ENCODE peak calls at places on chromosome 12, in nine cellular contexts. G is fibroblast of lung, D is astrocyte of the cerebellum, C is AG10803, T is transverse colon, I is HFF-Myc, W is Peyer's patch, V is GM12865, U is astrocyte of the spinal cord. K is an unnamed sample.

GRCh38 chr12:126837697-126838096 is 1429.3 kb upstream of the TMEM132C start:
- DNase-seq in D (no peak), I (no peak), T (no peak), G (no peak), V (no peak), W (no peak), U (no peak), C (no peak), K (no peak)

GRCh38 chr12:96901175-96901574 is 5.9 kb upstream of the NEDD1 start:
- DNase-seq in D (no peak), I (no peak), T (no peak), G (no peak), W (no peak), V (no peak), C (no peak), U (no peak), K (no peak)

GRCh38 chr12:111503116-111503515 is 96.0 kb downstream of the ATXN2 start:
- DNase-seq in U (no peak), I (no peak), C (no peak), G (peak; percentile 46), T (no peak), V (no peak), D (no peak), W (no peak), K (peak; percentile 50)

GRCh38 chr12:79886917-79887519 is 47.9 kb downstream of the PPP1R12A start:
- DNase-seq in V (peak; percentile 59), U (peak; percentile 72), D (peak; percentile 43), W (no peak), T (no peak), G (peak; percentile 78), I (peak; percentile 46), C (peak; percentile 54), K (peak; percentile 69)

GRCh38 chr12:100867639-100868393 is 73.2 kb downstream of the ANO4 start:
- DNase-seq in W (no peak), D (no peak), I (no peak), C (no peak), T (no peak), G (no peak), U (no peak), V (no peak), K (no peak)

GRCh38 chr12:65139389-65139788 is 18.3 kb upstream of the WIF1 start:
- DNase-seq in W (no peak), I (no peak), D (no peak), U (no peak), G (no peak), V (no peak), T (no peak), C (no peak), K (no peak)

GRCh38 chr12:121181181-121181580 is 28.7 kb upstream of the P2RX4 start:
- DNase-seq in U (no peak), I (no peak), G (peak; percentile 15), D (no peak), C (peak; percentile 85), V (no peak), T (no peak), W (no peak), K (peak; percentile 57)

GRCh38 chr12:47868552-47869031 is 36.2 kb downstream of the VDR start:
- DNase-seq in U (no peak), T (peak; percentile 48), C (no peak), V (peak; percentile 82), G (no peak), D (no peak), W (no peak), I (no peak), K (no peak)

GRCh38 chr12:89825591-89826449 is 117.2 kb upstream of the ATP2B1 start:
- DNase-seq in C (peak; percentile 12), V (peak; percentile 54), W (no peak), G (peak; percentile 8), T (no peak), D (peak; percentile 13), I (peak; percentile 29), U (peak; percentile 13), K (peak; percentile 23)

GRCh38 chr12:52244615-52244994 is 11.6 kb downstream of the KRT7 start:
- DNase-seq in I (no peak), T (no peak), G (no peak), D (no peak), U (no peak), C (no peak), V (peak; percentile 14), W (no peak), K (no peak)

GRCh38 chr12:103677341-103677740 is 90.3 kb downstream of the STAB2 start:
- DNase-seq in G (no peak), T (peak; percentile 69), I (no peak), V (no peak), D (no peak), U (no peak), W (peak; percentile 68), C (no peak), K (no peak)

DNA sequence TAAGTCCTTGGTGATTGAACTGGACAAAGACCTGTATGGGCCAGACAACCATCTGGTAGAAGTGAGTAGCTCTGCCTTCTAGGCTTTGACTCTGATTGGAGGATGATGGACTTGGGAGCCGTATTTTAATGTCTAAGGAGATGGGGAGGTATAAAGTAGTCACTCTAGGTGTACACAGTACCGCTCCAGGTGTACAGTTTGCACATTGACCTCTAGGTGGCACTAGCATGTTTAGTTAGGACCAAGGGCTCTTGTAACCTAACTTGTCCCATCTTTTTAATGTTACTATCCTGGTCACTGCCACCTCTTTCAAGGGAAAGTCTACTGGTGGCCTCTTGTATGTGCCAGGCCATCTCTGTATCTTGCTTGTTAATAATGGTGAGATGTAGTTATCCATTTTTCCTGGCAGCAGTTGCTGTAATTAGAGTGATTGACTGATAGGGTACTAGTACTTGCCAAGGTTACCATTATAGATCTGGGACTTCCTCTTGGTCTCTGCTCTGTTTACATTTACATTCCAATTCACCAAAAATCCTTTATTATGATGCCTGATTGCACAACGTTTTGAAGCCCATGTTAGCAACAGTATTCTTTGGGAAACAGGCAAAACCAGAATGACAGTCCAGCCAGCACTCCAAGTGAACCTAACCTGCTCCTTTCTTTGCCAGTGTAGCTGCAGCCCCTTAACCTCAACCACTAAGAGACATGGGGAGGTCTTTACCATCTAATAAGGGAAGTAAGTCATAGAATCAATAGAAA is 3.6 kb downstream of the SMARCD1 start:
- DNase-seq in T (peak; percentile 70), W (no peak), I (no peak), U (peak; percentile 53), C (no peak), G (peak; percentile 60), V (peak; percentile 73), D (no peak), K (peak; percentile 67)
- TF ChIP-seq CTCF in T (peak; percentile 82), W (peak; percentile 76), I (peak; percentile 85), U (peak; percentile 84), C (peak; percentile 87), G (peak; percentile 88), V (peak; percentile 84), D (peak; percentile 88), K (peak; percentile 81)

DNA sequence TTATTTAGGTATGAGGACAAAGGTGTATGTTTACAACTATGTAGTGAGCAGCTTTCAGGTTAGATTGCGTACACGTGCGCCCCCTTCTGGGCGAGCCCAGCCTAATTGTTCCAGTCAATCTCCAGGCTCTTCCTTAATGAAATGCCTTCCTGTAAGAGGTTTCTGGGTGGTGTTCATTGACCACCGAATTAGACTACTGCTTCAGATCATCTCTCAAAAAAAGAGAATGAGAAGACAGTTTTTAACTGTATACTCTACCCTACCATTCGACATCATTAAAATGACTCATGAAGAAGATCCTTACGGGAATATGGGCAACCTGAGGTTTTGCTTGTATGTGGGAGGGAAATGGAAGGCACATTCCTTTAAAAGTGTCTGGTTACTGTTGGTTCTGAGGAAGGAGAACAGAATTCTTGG is 2.1 kb downstream of the LUM start:
- DNase-seq in I (peak; percentile 61), W (peak; percentile 78), U (peak; percentile 78), G (peak; percentile 67), V (peak; percentile 73), C (peak; percentile 83), T (peak; percentile 70), D (no peak), K (peak; percentile 85)
- H3K4me3 ChIP-seq in I (peak overlapping the region; percentile 60), W (no peak overlapping the region), U (no peak overlapping the region), G (peak overlapping the region; percentile 73), V (no peak overlapping the region), C (peak overlapping the region; percentile 70), T (no peak overlapping the region), D (no peak overlapping the region), K (peak overlapping the region; percentile 69)

DNA sequence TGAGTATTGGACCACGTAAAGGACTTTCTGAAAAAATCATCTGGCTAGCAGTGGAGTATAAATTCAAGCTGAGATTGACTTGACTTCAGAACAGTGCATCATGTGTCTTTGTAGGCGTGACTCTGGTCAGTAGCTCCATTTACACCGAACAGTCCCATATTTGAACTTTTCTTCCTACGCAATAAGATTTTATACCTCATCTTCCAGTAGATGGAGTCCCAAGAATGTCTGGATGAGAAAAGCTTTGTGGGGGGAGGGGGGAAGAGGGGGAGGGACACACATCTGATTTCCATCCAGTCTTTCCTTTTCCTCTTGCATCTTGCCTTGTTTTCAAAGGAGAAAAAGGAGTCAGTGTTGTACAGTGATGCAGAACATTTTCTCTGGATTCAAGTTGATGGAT is 241.0 kb downstream of the EMP1 start:
- DNase-seq in G (no peak), U (no peak), T (no peak), I (no peak), W (no peak), D (no peak), C (no peak), V (no peak), K (no peak)
- TF ChIP-seq CTCF in G (no peak), U (no peak), T (no peak), I (no peak), W (no peak), D (no peak), C (no peak), V (no peak), K (no peak)

GRCh38 chr12:124733086-124733485 is 130.6 kb downstream of the SCARB1 start:
- DNase-seq in W (no peak), T (no peak), V (no peak), D (no peak), I (no peak), G (no peak), C (no peak), U (no peak), K (no peak)

GRCh38 chr12:124736115-124737039 is 127.3 kb downstream of the SCARB1 start:
- DNase-seq in W (no peak), D (no peak), I (no peak), T (no peak), G (no peak), C (no peak), V (no peak), U (no peak), K (no peak)

GRCh38 chr12:124731869-124732268 is 131.8 kb downstream of the SCARB1 start:
- DNase-seq in C (no peak), I (no peak), U (no peak), D (no peak), W (no peak), T (no peak), V (no peak), G (no peak), K (no peak)

GRCh38 chr12:124732275-124733075 is 131.2 kb downstream of the SCARB1 start:
- DNase-seq in I (no peak), D (no peak), V (no peak), U (no peak), W (no peak), C (peak; percentile 78), G (no peak), T (no peak), K (peak; percentile 44)

DNA sequence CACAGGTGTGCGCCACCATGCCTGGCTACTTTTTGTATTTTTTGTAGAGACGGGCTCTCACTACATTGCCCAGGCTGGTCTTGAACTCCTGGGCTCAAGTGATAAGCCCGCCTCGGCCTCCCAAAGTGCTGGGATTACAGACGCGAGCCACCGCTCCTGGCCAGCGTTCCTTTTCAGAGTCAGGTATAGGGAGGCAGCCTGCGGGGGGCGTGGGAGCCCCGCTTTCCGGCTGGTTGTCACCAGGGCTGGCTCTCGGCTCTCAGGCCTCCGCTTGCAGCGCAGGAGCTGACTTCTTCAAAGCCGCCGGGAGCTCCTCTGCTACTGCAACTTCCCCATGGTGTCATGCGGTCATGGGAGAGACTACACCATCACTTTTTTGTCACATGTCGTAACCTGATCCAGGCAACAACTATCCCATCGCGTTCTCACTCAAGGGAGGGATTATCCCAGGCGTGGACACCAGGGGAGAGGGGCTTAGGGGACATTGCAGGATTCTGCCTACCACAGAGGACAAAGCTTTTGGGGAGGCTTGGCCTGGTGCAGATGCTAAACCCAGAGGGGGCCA is 129.4 kb downstream of the SCARB1 start:
- DNase-seq in V (no peak), I (no peak), U (no peak), D (no peak), W (no peak), G (peak; percentile 45), T (no peak), C (no peak), K (no peak)
- H3K4me3 ChIP-seq in V (no peak overlapping the region), I (no peak overlapping the region), U (no peak overlapping the region), D (no peak overlapping the region), W (no peak overlapping the region), G (no peak overlapping the region), T (no peak overlapping the region), C (no peak overlapping the region), K (no peak overlapping the region)